ENCODE peak calls at places on chromosomes 13 and 19, in nine cellular contexts. P is HCT116, D is A549, Q is GM23338, B is SK-N-SH, H is K562, X is Panc1, F is HepG2, W is GM12878. A is an unnamed sample.

GRCh38 chr13:111210945-111211469 is 95.9 kb downstream of the ARHGEF7 start:
- DNase-seq in W (no peak), X (no peak), H (no peak), P (no peak), F (no peak), Q (no peak), B (no peak), D (no peak), A (no peak)

GRCh38 chr13:42110410-42111155 is 62.1 kb downstream of the DGKH start:
- DNase-seq in F (peak), B (peak), D (peak), Q (peak), W (peak), X (peak), P (peak), H (peak), A (peak)

GRCh38 chr13:54513254-54513653 is 1484.6 kb downstream of the OLFM4 start:
- DNase-seq in B (no peak), D (no peak), W (no peak), X (no peak), F (no peak), Q (no peak), H (no peak), P (no peak), A (no peak)

GRCh38 chr19:49710372-49710951 is 19.5 kb downstream of the CPT1C start:
- DNase-seq in F (no peak), H (peak), X (no peak), W (no peak), B (no peak), Q (no peak), D (peak), P (peak), A (no peak)

GRCh38 chr19:2542341-2543069 is 66.6 kb downstream of the GADD45B start:
- DNase-seq in W (no peak), Q (peak), D (peak), B (no peak), F (peak), P (no peak), H (no peak), X (no peak), A (peak)

GRCh38 chr13:20177049-20177831 is 15.5 kb downstream of the GJB2 start:
- DNase-seq in W (no peak), D (no peak), P (no peak), X (no peak), F (no peak), B (no peak), H (no peak), Q (peak), A (no peak)

GRCh38 chr19:27876489-27876888 is 1336.5 kb downstream of the UQCRFS1 start:
- DNase-seq in P (no peak), D (no peak), H (no peak), X (no peak), Q (no peak), W (no peak), B (no peak), F (no peak), A (no peak)

GRCh38 chr19:31668916-31669315 is 319.7 kb upstream of the TSHZ3 start:
- DNase-seq in F (no peak), H (no peak), D (no peak), X (no peak), W (no peak), P (no peak), Q (no peak), B (no peak), A (no peak)

GRCh38 chr19:4352701-4353121 is 9.3 kb downstream of the MPND start:
- DNase-seq in D (peak), F (peak), H (peak), W (no peak), P (no peak), Q (peak), X (no peak), B (peak), A (peak)

GRCh38 chr13:51148952-51149573 is 38.0 kb upstream of the C13orf42 start:
- DNase-seq in W (no peak), F (no peak), D (peak), H (peak), X (no peak), Q (peak), P (peak), B (peak), A (no peak)

GRCh38 chr19:47280183-47280797 is 5.6 kb downstream of the INAFM1 start:
- DNase-seq in X (no peak), F (peak), B (peak), W (no peak), P (no peak), D (peak), H (peak), Q (peak), A (no peak)

GRCh38 chr13:84500016-84500415 is 617.7 kb upstream of the SLITRK1 start:
- DNase-seq in X (no peak), B (no peak), D (no peak), P (no peak), H (no peak), W (no peak), F (no peak), Q (no peak), A (no peak)

GRCh38 chr13:45132384-45133064 is 12.2 kb downstream of the GTF2F2 start:
- DNase-seq in B (no peak), Q (no peak), H (no peak), P (no peak), D (no peak), X (no peak), W (peak), F (no peak), A (peak)

GRCh38 chr13:101955764-101956163 is 446.1 kb downstream of the FGF14 start:
- DNase-seq in W (no peak), D (no peak), B (no peak), H (no peak), X (no peak), F (no peak), Q (no peak), P (no peak), A (no peak)

GRCh38 chr13:102017248-102017647 is 384.6 kb downstream of the FGF14 start:
- DNase-seq in D (peak), P (no peak), H (no peak), B (no peak), W (no peak), X (no peak), F (no peak), Q (peak), A (no peak)

GRCh38 chr19:36573948-36574726 is 1.0 kb upstream of the ZNF529 start:
- DNase-seq in Q (peak), H (peak), W (no peak), B (no peak), F (peak), P (no peak), D (no peak), X (no peak), A (no peak)

GRCh38 chr13:43608400-43609137 is 178.2 kb downstream of the ENOX1 start:
- DNase-seq in X (no peak), F (no peak), P (no peak), Q (no peak), W (no peak), H (no peak), D (no peak), B (no peak), A (no peak)

GRCh38 chr13:77374786-77375185 is 47.9 kb upstream of the MYCBP2 start:
- DNase-seq in X (no peak), F (no peak), H (no peak), B (no peak), W (no peak), Q (no peak), D (no peak), P (no peak), A (no peak)

GRCh38 chr13:101398920-101399319 is 17.4 kb downstream of the NALCN start:
- DNase-seq in F (no peak), X (no peak), H (no peak), P (no peak), Q (no peak), D (no peak), W (no peak), B (no peak), A (no peak)

GRCh38 chr19:5134683-5135082 is 165.8 kb downstream of the KDM4B start:
- DNase-seq in B (no peak), W (no peak), D (no peak), Q (no peak), F (no peak), H (no peak), X (no peak), P (no peak), A (no peak)

GRCh38 chr13:66443926-66444325 is 786.2 kb downstream of the PCDH9 start:
- DNase-seq in D (no peak), F (no peak), W (no peak), H (no peak), B (no peak), Q (no peak), X (no peak), P (no peak), A (no peak)

GRCh38 chr19:2482354-2483038 is 6.6 kb downstream of the GADD45B start:
- DNase-seq in W (no peak), H (no peak), D (no peak), X (no peak), P (no peak), F (no peak), B (no peak), Q (no peak), A (no peak)

GRCh38 chr19:42452590-42452989 is 9.8 kb upstream of the CXCL17 start:
- DNase-seq in Q (no peak), P (no peak), X (no peak), H (no peak), B (no peak), D (no peak), W (no peak), F (no peak), A (no peak)

GRCh38 chr13:30829788-30830637 is 76.1 kb upstream of the MEDAG start:
- DNase-seq in B (no peak), W (no peak), Q (no peak), H (no peak), F (peak), X (no peak), P (no peak), D (no peak), A (no peak)

GRCh38 chr19:12546903-12547302 is 4.4 kb downstream of the ZNF564 start:
- DNase-seq in P (no peak), D (no peak), H (no peak), W (no peak), X (no peak), F (no peak), Q (no peak), B (no peak), A (no peak)

GRCh38 chr13:67223024-67223423 is 7.1 kb downstream of the PCDH9 start:
- DNase-seq in X (no peak), W (no peak), Q (no peak), F (no peak), P (no peak), D (no peak), H (no peak), B (no peak), A (no peak)

GRCh38 chr19:40584007-40584406 is 7.3 kb downstream of the SHKBP1 start:
- DNase-seq in B (peak), F (no peak), P (no peak), W (no peak), X (no peak), Q (peak), D (peak), H (no peak), A (no peak)

GRCh38 chr19:32676186-32676894 is 692 bp downstream of the RGS9BP start:
- DNase-seq in Q (peak), B (peak), P (no peak), D (peak), X (no peak), F (no peak), H (no peak), W (no peak), A (no peak)

GRCh38 chr13:104593693-104594092 is 1527.5 kb upstream of the SLC10A2 start:
- DNase-seq in W (no peak), B (no peak), D (no peak), F (no peak), X (no peak), P (no peak), Q (no peak), H (no peak), A (no peak)

GRCh38 chr19:35106291-35106583 is 9.4 kb upstream of the FXYD3 start:
- DNase-seq in P (no peak), Q (no peak), B (no peak), X (no peak), F (no peak), W (no peak), D (no peak), H (no peak), A (no peak)

GRCh38 chr13:94920578-94920977 is 208.2 kb upstream of the SOX21 start:
- DNase-seq in W (no peak), P (no peak), B (no peak), F (no peak), Q (peak), D (no peak), H (no peak), X (no peak), A (no peak)

GRCh38 chr13:108595416-108596257 is 33.8 kb upstream of the MYO16 start:
- DNase-seq in B (no peak), W (no peak), Q (no peak), X (no peak), D (no peak), H (peak), F (no peak), P (no peak), A (no peak)

GRCh38 chr19:43812689-43813088 is 10.4 kb upstream of the LYPD5 start:
- DNase-seq in W (no peak), B (no peak), Q (no peak), F (no peak), H (peak), D (no peak), P (no peak), X (no peak), A (no peak)

GRCh38 chr13:81409284-81409683 is 1068.4 kb upstream of the SPRY2 start:
- DNase-seq in X (no peak), D (no peak), P (no peak), F (no peak), H (no peak), W (no peak), B (no peak), Q (no peak), A (no peak)

GRCh38 chr19:17624314-17624991 is 63.7 kb downstream of the UNC13A start:
- DNase-seq in W (no peak), H (no peak), Q (no peak), P (no peak), X (no peak), D (no peak), F (no peak), B (no peak), A (no peak)

GRCh38 chr13:94535775-94536174 is 56.3 kb upstream of the DCT start:
- DNase-seq in W (no peak), P (no peak), H (no peak), F (no peak), D (no peak), X (no peak), B (no peak), Q (no peak), A (no peak)

GRCh38 chr13:40170982-40171381 is 495.5 kb downstream of the FOXO1 start:
- DNase-seq in H (no peak), W (no peak), B (no peak), F (no peak), Q (no peak), P (peak), X (no peak), D (no peak), A (no peak)

GRCh38 chr19:54282706-54283105 is 1.8 kb upstream of the LILRB2 start:
- DNase-seq in F (no peak), W (no peak), D (no peak), X (no peak), B (no peak), Q (no peak), H (no peak), P (no peak), A (no peak)

GRCh38 chr19:954672-955494 is 29.0 kb downstream of the ARID3A start:
- DNase-seq in D (no peak), W (peak), B (no peak), P (no peak), X (no peak), H (peak), Q (no peak), F (no peak), A (no peak)

GRCh38 chr19:956747-957451 is 27.2 kb upstream of the WDR18 start:
- DNase-seq in X (no peak), D (no peak), F (no peak), H (no peak), B (peak), Q (peak), W (no peak), P (peak), A (no peak)

GRCh38 chr19:953501-954271 is 27.9 kb downstream of the ARID3A start:
- DNase-seq in B (no peak), X (no peak), H (peak), F (no peak), P (no peak), D (no peak), Q (peak), W (no peak), A (no peak)

GRCh38 chr19:954272-954671 is 28.4 kb downstream of the ARID3A start:
- DNase-seq in P (no peak), D (no peak), H (peak), B (no peak), X (no peak), Q (no peak), W (no peak), F (no peak), A (no peak)

DNA sequence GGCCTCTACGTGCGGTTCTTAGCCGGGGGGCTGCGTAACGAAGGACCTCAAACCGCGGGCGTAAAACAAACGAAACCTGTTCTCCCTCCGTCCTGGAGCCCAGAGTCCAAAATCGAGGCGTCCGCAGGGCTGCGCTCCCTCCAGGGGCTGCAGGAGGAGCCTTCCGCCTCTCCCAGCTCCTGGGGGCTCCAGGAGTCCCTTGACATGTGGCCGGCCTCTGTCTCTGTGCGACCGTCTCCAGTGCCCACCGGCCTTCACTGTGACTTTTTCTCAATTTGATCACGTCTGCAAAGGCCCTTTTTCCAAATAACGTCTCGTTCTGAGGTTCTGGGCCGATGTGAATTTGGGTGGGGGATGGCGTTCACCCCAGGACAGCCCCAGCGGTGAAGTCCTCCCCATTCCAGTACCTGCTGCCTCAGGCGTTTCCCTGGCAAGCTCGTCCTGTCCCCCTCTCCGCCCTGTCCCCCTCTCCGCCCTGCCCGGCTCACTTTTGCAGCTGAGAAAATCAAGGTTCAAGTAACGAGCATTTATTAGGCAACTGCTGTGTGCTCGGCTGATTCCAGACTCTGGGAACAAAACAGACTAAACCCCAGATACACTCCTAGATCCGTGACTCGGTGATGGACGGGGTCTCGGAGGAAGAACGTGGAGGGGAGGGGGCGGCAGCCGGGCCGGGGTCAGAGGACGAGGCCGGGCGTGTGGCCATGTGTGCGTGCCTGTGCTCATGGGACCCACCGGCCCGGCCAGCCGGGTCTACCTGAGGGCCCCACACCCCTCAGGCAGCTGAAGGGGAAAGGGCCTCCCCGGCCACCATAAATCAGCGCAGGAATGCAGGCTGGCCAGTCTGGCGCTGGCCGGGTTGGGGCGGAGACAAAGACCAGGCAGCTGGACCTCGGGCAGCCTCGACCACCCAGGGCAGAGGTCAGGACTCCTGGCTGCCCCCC is 28.1 kb upstream of the WDR18 start:
- DNase-seq in H (no peak), Q (no peak), B (no peak), X (no peak), W (no peak), D (no peak), P (no peak), F (no peak), A (no peak)
- TF ChIP-seq REST in H (no peak), Q (no peak), B (no peak), X (no peak), W (no peak), D (no peak), P (no peak), F (no peak), A (no peak)

GRCh38 chr19:13747098-13747453 is 17.2 kb upstream of the MRI1 start:
- DNase-seq in B (no peak), F (no peak), H (no peak), P (no peak), X (no peak), Q (no peak), D (no peak), W (no peak), A (no peak)
- H3K4me3 ChIP-seq in B (peak), F (no peak), H (peak), P (peak), X (peak), Q (peak), D (peak), W (peak), A (peak)

DNA sequence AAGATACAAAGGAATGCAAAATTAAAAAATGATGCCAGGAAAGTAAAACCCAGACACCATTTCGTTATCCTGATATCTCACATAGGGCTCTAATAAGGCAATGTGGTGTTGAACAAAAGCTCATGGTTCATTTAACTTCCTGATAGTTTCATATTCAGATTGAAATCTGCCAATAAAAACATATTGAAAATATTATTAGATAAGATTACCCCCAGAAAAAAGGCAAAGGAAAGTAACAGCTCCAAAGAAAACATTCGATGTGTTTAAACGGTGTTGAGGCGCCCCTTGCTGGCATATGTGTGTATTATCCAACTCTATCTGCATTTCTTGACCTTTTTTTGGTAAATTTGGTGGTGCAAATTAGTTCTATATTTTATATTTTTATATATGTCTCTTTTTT is 75.9 kb downstream of the ESD start:
- DNase-seq in H (peak), Q (peak), F (peak), X (no peak), W (no peak), P (peak), D (peak), B (peak), A (no peak)
- TF ChIP-seq REST in H (no peak), Q (no peak), F (no peak), X (no peak), W (no peak), P (no peak), D (no peak), B (no peak), A (no peak)

DNA sequence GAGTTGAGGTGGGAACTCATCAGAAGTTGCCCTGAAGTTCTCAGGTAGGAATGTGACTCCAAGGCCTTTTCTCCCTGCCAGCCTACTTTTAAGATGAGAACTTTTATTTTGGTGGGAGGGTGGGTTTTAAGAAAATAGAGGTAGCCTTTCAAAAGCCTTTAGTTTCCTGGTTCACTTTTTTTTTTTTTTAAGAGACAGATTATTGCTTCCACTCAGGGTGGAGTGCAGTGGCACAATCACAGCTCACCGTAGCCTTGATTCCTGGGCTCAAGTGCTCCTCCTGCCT is 3.0 kb downstream of the C19orf67 start:
- DNase-seq in W (no peak), H (no peak), B (no peak), X (no peak), P (no peak), Q (no peak), D (no peak), F (no peak), A (no peak)
- H3K4me3 ChIP-seq in W (no peak), H (no peak), B (peak), X (no peak), P (no peak), Q (no peak), D (no peak), F (no peak), A (no peak)

GRCh38 chr13:96279904-96280303 is 190.0 kb downstream of the HS6ST3 start:
- DNase-seq in B (no peak), X (no peak), Q (no peak), W (no peak), D (no peak), F (no peak), P (no peak), H (no peak), A (no peak)

GRCh38 chr13:96285729-96286128 is 195.8 kb downstream of the HS6ST3 start:
- DNase-seq in P (no peak), D (no peak), W (no peak), B (no peak), X (no peak), F (no peak), Q (no peak), H (no peak), A (no peak)

GRCh38 chr13:96284971-96285370 is 195.1 kb downstream of the HS6ST3 start:
- DNase-seq in Q (no peak), P (no peak), H (no peak), W (no peak), X (no peak), B (no peak), D (no peak), F (no peak), A (no peak)
- TF ChIP-seq REST in Q (no peak), P (no peak), H (no peak), W (no peak), X (no peak), B (no peak), D (no peak), F (no peak), A (no peak)